ENCODE peak calls at places on chromosomes 13 and 19, in seven cellular contexts. K is AG08396; V is right cardiac atrium; C is stimulated activated CD4-positive, alpha-beta T cell treated with anti-CD3 and anti-CD28 coated beads, Interleukin-4, amount 100 ng/mL, for 48 hours; O is BE2C; X is HTR-8/SVneo; E is kidney glomerular epithelial cell. Q is an unnamed sample.

GRCh38 chr19:56837492-56837891 is 3.0 kb downstream of the PEG3 start:
- DNase-seq in C (no peak), O (peak), X (no peak), E (peak), K (no peak), V (peak), Q (no peak)

GRCh38 chr13:85223883-85224656 is 575.1 kb downstream of the SLITRK6 start:
- DNase-seq in E (no peak), K (no peak), C (no peak), O (no peak), V (no peak), X (no peak), Q (no peak)

GRCh38 chr19:3073159-3073563 is 10.9 kb upstream of the TLE5 start:
- DNase-seq in X (no peak), O (peak), K (peak), E (no peak), V (peak), C (no peak), Q (no peak)

GRCh38 chr19:56314018-56314583 is 538 bp downstream of the ZSCAN5A start:
- DNase-seq in O (no peak), V (no peak), K (peak), C (no peak), X (peak), E (no peak), Q (peak)

GRCh38 chr19:52214241-52214640 is 24.4 kb downstream of the PPP2R1A start:
- DNase-seq in X (no peak), V (no peak), C (no peak), K (no peak), O (no peak), E (no peak), Q (no peak)

GRCh38 chr13:46472384-46472783 is 80.6 kb upstream of the LRCH1 start:
- DNase-seq in X (no peak), C (no peak), O (no peak), K (no peak), V (no peak), E (no peak), Q (no peak)

GRCh38 chr19:23318143-23318542 is 67.9 kb upstream of the ZNF724 start:
- DNase-seq in X (no peak), E (no peak), C (no peak), K (no peak), V (no peak), O (no peak), Q (no peak)

GRCh38 chr13:43157796-43158195 is 134.4 kb downstream of the DNAJC15 start:
- DNase-seq in X (no peak), V (no peak), E (no peak), C (no peak), O (no peak), K (no peak), Q (no peak)

GRCh38 chr13:74990992-74991391 is 491.0 kb downstream of the TBC1D4 start:
- DNase-seq in K (no peak), E (no peak), O (no peak), X (no peak), V (no peak), C (no peak), Q (no peak)

GRCh38 chr13:40665754-40666057 is 735 bp downstream of the FOXO1 start:
- DNase-seq in E (no peak), K (peak), X (no peak), C (no peak), O (peak), V (no peak), Q (peak)

GRCh38 chr13:104773775-104774174 is 1707.6 kb upstream of the SLC10A2 start:
- DNase-seq in O (no peak), E (peak), C (no peak), K (peak), V (no peak), X (peak), Q (peak)